ENCODE peak calls at places on chromosomes 13 and 19, in seven cellular contexts. M is HepG2, Z is SK-N-SH, U is IMR-90, A is K562, C is H1, O is GM12878. H is an unnamed sample.

GRCh38 chr13:110616103-110617101 is 1.1 kb downstream of the NAXD start:
- DNase-seq in M (peak), Z (peak), U (peak), A (peak), C (peak), O (no peak), H (peak)

GRCh38 chr19:47075941-47076340 is 27.5 kb upstream of the TMEM160 start:
- DNase-seq in M (no peak), Z (no peak), U (peak), A (no peak), C (no peak), O (no peak), H (no peak)

GRCh38 chr13:42615691-42616090 is 41.7 kb downstream of the TNFSF11 start:
- DNase-seq in M (no peak), Z (no peak), U (peak), A (no peak), C (no peak), O (no peak), H (peak)

GRCh38 chr13:87089391-87089790 is 581.8 kb upstream of the SLITRK5 start:
- DNase-seq in M (no peak), Z (no peak), U (peak), A (no peak), C (no peak), O (no peak), H (no peak)

GRCh38 chr13:73390100-73390499 is 331.3 kb downstream of the KLF5 start:
- DNase-seq in M (no peak), Z (no peak), U (no peak), A (no peak), C (no peak), O (no peak), H (no peak)

GRCh38 chr19:834216-834615 is 6.6 kb downstream of the AZU1 start:
- DNase-seq in M (no peak), Z (no peak), U (no peak), A (no peak), C (no peak), O (no peak), H (no peak)

GRCh38 chr13:26880741-26881140 is 120.2 kb upstream of the GPR12 start:
- DNase-seq in M (no peak), Z (no peak), U (peak), A (no peak), C (no peak), O (no peak), H (no peak)

GRCh38 chr19:54316746-54317107 is 3.8 kb upstream of the LILRA5 start:
- DNase-seq in M (no peak), Z (no peak), U (no peak), A (peak), C (peak), O (no peak), H (no peak)

GRCh38 chr13:93231867-93232266 is 5.3 kb downstream of the GPC6 start:
- DNase-seq in M (peak), Z (no peak), U (no peak), A (no peak), C (no peak), O (no peak), H (no peak)

GRCh38 chr19:20038358-20039202 is 725 bp downstream of the ZNF682 start:
- DNase-seq in M (no peak), Z (no peak), U (peak), A (no peak), C (no peak), O (no peak), H (no peak)

GRCh38 chr19:36652958-36653357 is 13.7 kb downstream of the ZNF461 start:
- DNase-seq in M (no peak), Z (no peak), U (no peak), A (no peak), C (no peak), O (no peak), H (no peak)

GRCh38 chr13:34719060-34719875 is 222.8 kb upstream of the NBEA start:
- DNase-seq in M (no peak), Z (no peak), U (no peak), A (no peak), C (no peak), O (no peak), H (no peak)

GRCh38 chr19:44142014-44142523 is 715 bp downstream of the ZNF234 start:
- DNase-seq in M (peak), Z (no peak), U (peak), A (peak), C (peak), O (no peak), H (no peak)

GRCh38 chr13:62643007-62643483 is 1227.4 kb upstream of the PCDH20 start:
- DNase-seq in M (peak), Z (no peak), U (peak), A (no peak), C (no peak), O (peak), H (peak)

GRCh38 chr13:50154697-50155096 is 139.5 kb downstream of the KCNRG start:
- DNase-seq in M (no peak), Z (no peak), U (no peak), A (no peak), C (no peak), O (no peak), H (no peak)

GRCh38 chr13:109131698-109132257 is 502.4 kb downstream of the MYO16 start:
- DNase-seq in M (no peak), Z (no peak), U (peak), A (no peak), C (no peak), O (peak), H (no peak)

GRCh38 chr19:45569619-45570421 is 14.8 kb downstream of the OPA3 start:
- DNase-seq in M (peak), Z (peak), U (no peak), A (peak), C (peak), O (no peak), H (peak)

GRCh38 chr13:95781016-95781415 is 104.1 kb downstream of the DNAJC3 start:
- DNase-seq in M (no peak), Z (no peak), U (no peak), A (no peak), C (no peak), O (no peak), H (no peak)

GRCh38 chr13:42777476-42777875 is 3.9 kb upstream of the FAM216B start:
- DNase-seq in M (no peak), Z (no peak), U (peak), A (no peak), C (no peak), O (no peak), H (no peak)

GRCh38 chr13:77502104-77502720 is 33.3 kb upstream of the SCEL start:
- DNase-seq in M (no peak), Z (no peak), U (no peak), A (no peak), C (no peak), O (no peak), H (no peak)

GRCh38 chr13:22594041-22594440 is 586.7 kb upstream of the SGCG start:
- DNase-seq in M (peak), Z (no peak), U (no peak), A (no peak), C (no peak), O (no peak), H (no peak)

GRCh38 chr13:97422118-97423054 is 11.6 kb upstream of the RAP2A start:
- DNase-seq in M (no peak), Z (no peak), U (no peak), A (no peak), C (no peak), O (no peak), H (no peak)

GRCh38 chr13:103222683-103223082 is 156.5 kb upstream of the SLC10A2 start:
- DNase-seq in M (no peak), Z (no peak), U (no peak), A (no peak), C (no peak), O (no peak), H (no peak)

GRCh38 chr19:13286195-13286985 is 136.2 kb downstream of the IER2 start:
- DNase-seq in M (no peak), Z (no peak), U (no peak), A (no peak), C (no peak), O (no peak), H (no peak)

GRCh38 chr19:656751-657559 is 6.1 kb downstream of the RNF126 start:
- DNase-seq in M (no peak), Z (no peak), U (no peak), A (no peak), C (no peak), O (no peak), H (no peak)

GRCh38 chr19:10269333-10270179 is 1.4 kb upstream of the ICAM1 start:
- DNase-seq in M (peak), Z (peak), U (peak), A (peak), C (peak), O (no peak), H (peak)

GRCh38 chr19:47357788-47358680 is 8.9 kb downstream of the DHX34 start:
- DNase-seq in M (peak), Z (peak), U (no peak), A (no peak), C (peak), O (no peak), H (peak)

GRCh38 chr13:24228852-24229458 is 68.4 kb downstream of the SPATA13 start:
- DNase-seq in M (peak), Z (peak), U (peak), A (peak), C (no peak), O (no peak), H (peak)

GRCh38 chr13:32267836-32268439 is 47.2 kb downstream of the ZAR1L start:
- DNase-seq in M (no peak), Z (no peak), U (no peak), A (peak), C (peak), O (no peak), H (no peak)

GRCh38 chr13:94233401-94233800 is 246.1 kb downstream of the DCT start:
- DNase-seq in M (no peak), Z (no peak), U (peak), A (no peak), C (no peak), O (no peak), H (peak)

GRCh38 chr13:33208290-33208990 is 77.1 kb downstream of the STARD13 start:
- DNase-seq in M (no peak), Z (no peak), U (no peak), A (no peak), C (no peak), O (no peak), H (no peak)

GRCh38 chr13:58472483-58472882 is 840.9 kb downstream of the PCDH17 start:
- DNase-seq in M (no peak), Z (no peak), U (no peak), A (no peak), C (no peak), O (no peak), H (no peak)

GRCh38 chr19:7831452-7831851 is 1.4 kb downstream of the EVI5L start:
- DNase-seq in M (peak), Z (no peak), U (peak), A (peak), C (peak), O (no peak), H (peak)

GRCh38 chr19:57850553-57851017 is 926 bp downstream of the ZNF587 start:
- DNase-seq in M (peak), Z (peak), U (peak), A (peak), C (peak), O (no peak), H (peak)

GRCh38 chr13:53920916-53921315 is 892.3 kb downstream of the OLFM4 start:
- DNase-seq in M (no peak), Z (no peak), U (no peak), A (no peak), C (no peak), O (no peak), H (no peak)
- TF ChIP-seq RFX5 in M (no peak), Z (no peak), U (no peak), A (no peak), C (no peak), O (no peak), H (no peak)

GRCh38 chr13:28545583-28546333 is 50.8 kb upstream of the FLT1 start:
- DNase-seq in M (no peak), Z (no peak), U (no peak), A (no peak), C (no peak), O (no peak), H (peak)
- TF ChIP-seq RFX5 in M (no peak), Z (no peak), U (no peak), A (no peak), C (no peak), O (no peak), H (no peak)

GRCh38 chr19:52099497-52100138 is 4.1 kb upstream of the ZNF841 start:
- DNase-seq in M (peak), Z (no peak), U (no peak), A (no peak), C (no peak), O (no peak), H (no peak)

GRCh38 chr19:52094526-52094925 is 1.0 kb downstream of the ZNF841 start:
- DNase-seq in M (no peak), Z (no peak), U (no peak), A (no peak), C (no peak), O (no peak), H (no peak)

DNA sequence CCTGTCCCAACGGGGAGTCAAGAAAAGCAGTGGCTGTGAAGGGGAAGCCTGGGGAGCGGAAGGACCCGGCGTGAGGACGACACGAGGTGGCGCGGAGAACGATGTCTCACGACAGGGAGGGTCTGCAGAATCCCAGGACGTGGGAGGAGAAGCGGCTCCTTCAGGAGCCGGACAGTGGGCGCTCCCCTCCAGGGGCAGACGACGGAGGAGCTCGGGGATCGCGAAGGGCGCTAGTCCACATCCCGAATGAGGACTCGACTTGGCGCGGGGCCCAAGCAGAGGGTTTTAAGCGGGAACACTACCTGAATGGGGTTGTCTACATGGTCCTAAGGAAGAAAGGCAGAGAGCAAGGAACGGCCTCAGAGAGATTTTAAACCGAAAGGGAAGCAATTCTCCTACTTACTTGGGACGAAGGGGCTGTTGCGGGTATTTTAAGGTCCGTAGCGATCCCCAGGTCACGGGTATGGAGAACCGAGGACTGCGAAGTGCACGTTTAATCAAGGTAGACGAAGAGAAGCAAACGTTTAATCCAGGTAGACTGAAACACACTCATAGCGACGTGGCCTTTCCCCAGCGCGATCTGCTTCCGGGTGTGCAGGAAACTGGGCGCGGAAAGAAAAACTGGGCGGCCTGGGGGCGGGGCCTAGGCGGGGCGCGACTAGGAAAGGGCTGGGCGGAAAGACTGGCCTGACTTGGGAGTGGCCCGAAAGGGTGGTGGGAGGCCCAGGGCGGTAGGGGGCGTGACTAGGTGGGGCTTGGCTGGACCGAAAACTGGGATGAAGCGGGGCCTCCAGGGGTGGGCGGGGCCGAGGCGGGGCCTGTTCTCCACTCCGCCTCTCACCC is at the start of gene ZNF841:
- DNase-seq in M (peak), Z (peak), U (peak), A (peak), C (peak), O (peak), H (peak)
- TF ChIP-seq RFX5 in M (no peak), Z (no peak), U (no peak), A (no peak), C (no peak), O (no peak), H (no peak)

GRCh38 chr13:38819053-38819452 is 132.2 kb downstream of the FREM2 start:
- DNase-seq in M (no peak), Z (no peak), U (no peak), A (no peak), C (no peak), O (no peak), H (no peak)
- TF ChIP-seq RFX5 in M (no peak), Z (no peak), U (no peak), A (no peak), C (no peak), O (no peak), H (no peak)

GRCh38 chr19:38049105-38049649 is 142.2 kb downstream of the SIPA1L3 start:
- DNase-seq in M (no peak), Z (no peak), U (no peak), A (no peak), C (no peak), O (peak), H (no peak)
- TF ChIP-seq RFX5 in M (no peak), Z (no peak), U (no peak), A (no peak), C (no peak), O (no peak), H (no peak)

GRCh38 chr19:2511991-2512390 is 36.1 kb downstream of the GADD45B start:
- DNase-seq in M (no peak), Z (no peak), U (no peak), A (no peak), C (no peak), O (no peak), H (no peak)

GRCh38 chr19:2514981-2515518 is 39.1 kb downstream of the GADD45B start:
- DNase-seq in M (no peak), Z (no peak), U (no peak), A (no peak), C (no peak), O (no peak), H (no peak)

GRCh38 chr19:2509096-2509495 is 33.2 kb downstream of the GADD45B start:
- DNase-seq in M (no peak), Z (peak), U (no peak), A (no peak), C (no peak), O (no peak), H (no peak)

GRCh38 chr19:2511570-2511969 is 35.6 kb downstream of the GADD45B start:
- DNase-seq in M (no peak), Z (no peak), U (no peak), A (no peak), C (no peak), O (no peak), H (no peak)

GRCh38 chr19:2512523-2513431 is 36.9 kb downstream of the GADD45B start:
- DNase-seq in M (no peak), Z (no peak), U (no peak), A (no peak), C (no peak), O (no peak), H (no peak)
- TF ChIP-seq RFX5 in M (no peak), Z (no peak), U (no peak), A (no peak), C (no peak), O (no peak), H (no peak)

DNA sequence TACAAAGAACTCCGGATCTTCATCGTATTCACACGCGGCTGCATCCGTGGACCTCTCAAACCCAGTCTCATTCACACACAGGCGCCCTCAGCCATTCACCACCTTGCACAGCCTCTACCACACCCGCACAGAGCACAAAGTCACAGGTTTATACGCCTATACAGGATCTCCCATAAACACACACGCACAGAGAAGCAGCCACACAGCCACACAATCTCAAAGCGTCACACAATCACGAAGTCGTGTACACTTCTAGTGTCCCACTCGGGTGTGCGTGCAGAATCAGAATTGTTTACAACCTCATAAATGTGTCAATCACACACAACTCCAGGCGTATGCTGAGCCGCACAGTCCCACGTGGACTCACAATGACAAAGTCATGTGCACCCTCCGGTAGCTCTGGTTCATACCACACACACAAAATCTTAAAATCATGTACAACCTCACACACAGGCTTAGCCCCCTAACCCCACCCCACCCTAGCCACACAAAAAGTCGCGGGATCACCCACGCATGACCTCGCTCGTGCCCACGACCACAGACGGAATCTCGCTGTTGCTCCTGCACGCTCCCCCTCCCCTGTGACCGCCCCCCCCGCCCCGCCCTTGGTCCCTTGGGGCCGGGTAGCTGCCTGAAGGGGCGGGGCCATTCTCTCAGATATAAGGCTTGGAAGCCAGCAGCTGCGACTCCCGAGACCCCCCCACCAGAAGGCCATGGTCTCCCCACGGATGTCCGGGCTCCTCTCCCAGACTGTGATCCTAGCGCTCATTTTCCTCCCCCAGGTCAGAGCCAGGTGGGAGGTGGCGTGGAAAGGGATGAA is at the start of gene DLL3:
- DNase-seq in M (no peak), Z (peak), U (peak), A (peak), C (peak), O (no peak), H (no peak)
- TF ChIP-seq RFX5 in M (no peak), Z (no peak), U (no peak), A (no peak), C (no peak), O (no peak), H (no peak)

H was measured in A549.